ENCODE peak calls at places on chromosomes 5 and 9, in ten cellular contexts. R is coronary artery, Q is GM23338, Y is cardiac fibroblast, N is body of pancreas, L is tibial nerve, D is cardiac muscle cell, E is A673, A is transverse colon, B is neural progenitor cell. F is an unnamed sample.

GRCh38 chr9:113612216-113612747 is 148.8 kb downstream of the RGS3 start:
- DNase-seq in Y (no peak), A (no peak), B (no peak), N (no peak), L (no peak), E (no peak), D (no peak), Q (no peak), R (no peak), F (no peak)

GRCh38 chr9:126521551-126521950 is 92.2 kb upstream of the LMX1B start:
- DNase-seq in L (no peak), Y (no peak), D (no peak), B (no peak), N (no peak), A (no peak), Q (no peak), E (no peak), R (no peak), F (no peak)

GRCh38 chr9:89502038-89502601 is 4.2 kb upstream of the SEMA4D start:
- DNase-seq in Y (no peak), D (no peak), B (no peak), L (no peak), A (no peak), R (no peak), E (no peak), Q (no peak), N (no peak), F (no peak)

GRCh38 chr9:35962126-35962906 is 4.4 kb upstream of the OR2S2 start:
- DNase-seq in Q (peak), B (peak), Y (peak), L (no peak), A (peak), D (peak), R (no peak), E (no peak), N (no peak), F (peak)

GRCh38 chr5:108726446-108727091 is 21.1 kb upstream of the FER start:
- DNase-seq in L (no peak), E (no peak), R (no peak), D (no peak), A (no peak), B (no peak), N (no peak), Q (no peak), Y (no peak), F (no peak)

GRCh38 chr9:134014946-134015345 is 10.3 kb upstream of the BRD3OS start:
- DNase-seq in D (no peak), L (no peak), E (no peak), R (no peak), A (no peak), N (no peak), Y (no peak), B (no peak), Q (no peak), F (no peak)

GRCh38 chr9:16236882-16237281 is 633.6 kb downstream of the BNC2 start:
- DNase-seq in Y (peak), A (no peak), Q (no peak), R (no peak), N (no peak), L (no peak), B (no peak), E (no peak), D (peak), F (no peak)

GRCh38 chr5:13359326-13359725 is 585.2 kb downstream of the DNAH5 start:
- DNase-seq in A (no peak), R (no peak), E (no peak), L (no peak), N (no peak), D (no peak), B (no peak), Y (no peak), Q (no peak), F (no peak)

GRCh38 chr5:59479084-59479483 is 414.4 kb downstream of the PDE4D start:
- DNase-seq in B (no peak), N (no peak), L (no peak), A (no peak), D (no peak), R (no peak), Q (peak), E (no peak), Y (no peak), F (no peak)

GRCh38 chr5:157818368-157818767 is 40.6 kb downstream of the CLINT1 start:
- DNase-seq in B (no peak), Q (no peak), E (no peak), Y (no peak), A (no peak), D (no peak), L (no peak), R (no peak), N (no peak), F (no peak)

GRCh38 chr5:40442346-40442745 is 237.4 kb upstream of the PTGER4 start:
- DNase-seq in E (no peak), N (no peak), D (no peak), R (no peak), Y (peak), L (no peak), B (no peak), Q (no peak), A (no peak), F (no peak)

GRCh38 chr9:33202018-33202417 is 34.9 kb upstream of the B4GALT1 start:
- DNase-seq in Q (no peak), R (no peak), E (no peak), D (no peak), A (no peak), N (no peak), Y (no peak), L (no peak), B (no peak), F (no peak)

GRCh38 chr9:87301381-87301780 is 196.3 kb upstream of the DAPK1 start:
- DNase-seq in Y (no peak), Q (no peak), R (no peak), E (peak), L (no peak), D (no peak), N (no peak), A (no peak), B (no peak), F (no peak)

GRCh38 chr5:65482727-65483473 is 1.2 kb upstream of the ADAMTS6 start:
- DNase-seq in E (peak), B (peak), A (no peak), Y (peak), N (peak), Q (peak), R (no peak), D (peak), L (peak), F (no peak)

GRCh38 chr9:126500600-126501382 is 112.9 kb upstream of the LMX1B start:
- DNase-seq in A (peak), Q (peak), D (peak), N (peak), E (peak), B (peak), Y (peak), R (no peak), L (peak), F (peak)

GRCh38 chr9:450057-450456 is 235.4 kb downstream of the DOCK8 start:
- DNase-seq in B (no peak), Y (no peak), L (no peak), N (no peak), A (no peak), Q (no peak), D (no peak), E (no peak), R (no peak), F (no peak)

GRCh38 chr5:115304496-115304895 is 8.0 kb upstream of the CCDC112 start:
- DNase-seq in R (no peak), E (no peak), A (no peak), D (no peak), B (no peak), Q (no peak), N (no peak), L (no peak), Y (no peak), F (no peak)

GRCh38 chr9:130298663-130299279 is 33.2 kb downstream of the HMCN2 start:
- DNase-seq in L (no peak), D (no peak), B (peak), A (no peak), N (no peak), Q (peak), Y (no peak), R (no peak), E (peak), F (no peak)

GRCh38 chr5:173907686-173908371 is 19.7 kb downstream of the CPEB4 start:
- DNase-seq in Y (peak), D (no peak), R (no peak), L (no peak), B (no peak), A (no peak), Q (no peak), E (no peak), N (no peak), F (no peak)

GRCh38 chr9:33329117-33329563 is 38.8 kb downstream of the NFX1 start:
- DNase-seq in L (peak), A (peak), Y (peak), N (peak), D (peak), R (peak), Q (no peak), E (no peak), B (no peak), F (no peak)

GRCh38 chr9:130239741-130240241 is 25.8 kb upstream of the HMCN2 start:
- DNase-seq in Y (no peak), L (no peak), A (no peak), B (no peak), Q (no peak), D (no peak), E (no peak), N (no peak), R (no peak), F (peak)

GRCh38 chr5:125595095-125595494 is 828.1 kb upstream of the GRAMD2B start:
- DNase-seq in Y (peak), A (peak), D (peak), L (no peak), E (no peak), N (peak), B (no peak), Q (no peak), R (no peak), F (no peak)

GRCh38 chr5:157593036-157593435 is 17.5 kb upstream of the ADAM19 start:
- DNase-seq in Q (no peak), R (no peak), A (no peak), L (no peak), D (no peak), E (no peak), N (no peak), B (no peak), Y (no peak), F (no peak)

GRCh38 chr9:127036437-127036836 is 86.0 kb downstream of the ANGPTL2 start:
- DNase-seq in D (peak), Y (peak), Q (no peak), L (no peak), R (no peak), N (no peak), A (no peak), B (no peak), E (no peak), F (no peak)

GRCh38 chr5:82387819-82388166 is 109.6 kb upstream of the RPS23 start:
- DNase-seq in Q (no peak), B (no peak), L (no peak), N (no peak), R (no peak), Y (no peak), A (no peak), D (no peak), E (no peak), F (no peak)

GRCh38 chr5:81980598-81981260 is 8.9 kb downstream of the ATG10 start:
- DNase-seq in E (no peak), A (no peak), R (no peak), N (no peak), B (peak), Q (peak), Y (no peak), D (no peak), L (no peak), F (no peak)

GRCh38 chr5:59577485-59577884 is 316.0 kb downstream of the PDE4D start:
- DNase-seq in D (no peak), A (no peak), N (no peak), Q (no peak), E (no peak), Y (no peak), L (no peak), B (no peak), R (no peak), F (no peak)

GRCh38 chr5:65791721-65792698 is 70.0 kb downstream of the NLN start:
- DNase-seq in N (no peak), Q (no peak), R (no peak), Y (no peak), A (no peak), D (no peak), L (no peak), E (no peak), B (no peak), F (no peak)

GRCh38 chr5:76209297-76209696 is 126.1 kb downstream of the SV2C start:
- DNase-seq in Y (no peak), N (no peak), R (no peak), A (no peak), Q (peak), B (no peak), L (no peak), D (no peak), E (no peak), F (no peak)

GRCh38 chr9:85431396-85432102 is 310.2 kb downstream of the AGTPBP1 start:
- DNase-seq in R (no peak), B (no peak), D (no peak), L (no peak), Q (no peak), E (no peak), N (no peak), Y (no peak), A (no peak), F (no peak)

GRCh38 chr9:85433046-85433445 is 308.7 kb downstream of the AGTPBP1 start:
- DNase-seq in R (no peak), B (no peak), Q (no peak), Y (no peak), A (no peak), E (no peak), D (no peak), L (no peak), N (no peak), F (no peak)

GRCh38 chr9:85432599-85432998 is 309.2 kb downstream of the AGTPBP1 start:
- DNase-seq in R (no peak), Q (no peak), E (no peak), L (no peak), B (no peak), D (no peak), A (no peak), N (no peak), Y (no peak), F (no peak)

GRCh38 chr9:85427749-85428148 is 314.0 kb downstream of the AGTPBP1 start:
- DNase-seq in R (no peak), Y (no peak), D (no peak), E (no peak), Q (no peak), A (no peak), L (no peak), N (no peak), B (no peak), F (peak)

DNA sequence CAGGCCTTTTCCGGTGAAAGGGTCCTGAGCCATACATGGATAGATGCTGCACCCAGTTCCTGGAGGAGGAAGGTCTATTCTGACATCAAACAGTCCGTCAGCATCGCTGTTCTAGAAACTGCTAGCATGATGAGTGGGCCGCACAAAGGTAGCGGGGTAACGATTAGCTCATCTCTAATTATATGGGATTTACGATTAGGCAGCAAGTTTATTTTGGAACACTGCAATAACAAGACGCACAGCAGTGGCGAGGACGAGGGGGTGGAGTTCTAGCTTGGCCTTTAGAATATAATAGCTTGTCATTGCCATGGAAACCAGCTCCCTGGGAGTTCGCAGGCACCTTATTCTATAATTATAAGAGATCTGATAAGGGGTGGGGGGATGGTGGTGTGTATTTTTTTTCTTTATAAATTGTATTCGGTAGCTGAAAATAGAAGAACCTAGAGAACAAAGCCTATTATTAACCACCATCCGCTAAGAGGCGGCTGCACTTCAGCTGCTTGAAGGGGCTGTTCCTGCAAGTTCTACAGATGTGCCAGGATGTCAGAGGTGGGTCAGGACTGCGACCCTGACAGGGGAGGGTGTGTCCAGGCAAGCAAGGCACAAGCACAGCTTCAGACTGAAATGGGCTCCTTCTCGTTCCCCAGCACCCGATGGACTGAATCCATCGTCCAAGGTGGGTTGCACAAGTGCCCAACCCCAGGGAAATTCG is 310.9 kb downstream of the AGTPBP1 start:
- DNase-seq in R (no peak), E (no peak), L (no peak), Q (no peak), D (no peak), N (no peak), B (no peak), A (no peak), Y (no peak), F (no peak)
- H3K4me3 ChIP-seq in R (no peak), E (no peak), L (no peak), Q (no peak), D (no peak), N (no peak), B (no peak), A (no peak), Y (no peak), F (no peak)

DNA sequence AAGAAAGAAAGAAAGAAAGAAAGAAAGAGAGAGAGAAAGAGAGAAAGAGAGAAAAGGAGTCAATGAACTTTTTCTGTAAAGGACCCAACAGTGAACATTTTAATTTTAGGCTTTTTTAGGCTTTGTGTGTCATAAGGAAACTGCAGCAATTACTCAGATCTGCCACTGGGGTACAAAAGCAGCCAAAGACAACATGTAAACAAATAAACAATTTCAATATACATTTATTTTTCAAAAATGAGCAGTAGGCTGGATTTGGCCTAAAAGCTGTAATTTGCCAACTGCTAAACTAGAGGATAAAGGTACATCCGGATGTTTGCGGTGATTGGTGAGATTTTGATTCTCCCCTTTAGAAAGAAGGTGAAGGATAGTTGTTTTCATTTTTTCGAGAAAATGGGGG is 143.6 kb downstream of the CEMIP2 start:
- DNase-seq in N (no peak), L (no peak), D (no peak), E (no peak), Q (peak), R (no peak), B (no peak), A (no peak), Y (no peak), F (no peak)
- H3K4me3 ChIP-seq in N (no peak), L (no peak), D (no peak), E (no peak), Q (no peak), R (no peak), B (no peak), A (no peak), Y (no peak), F (no peak)

GRCh38 chr9:95116002-95116819 is 201.3 kb downstream of the FANCC start:
- DNase-seq in B (peak), A (peak), Y (no peak), Q (peak), N (peak), L (no peak), E (no peak), R (no peak), D (no peak), F (no peak)
- H3K4me3 ChIP-seq in B (no peak), A (no peak), Y (no peak), Q (no peak), N (no peak), L (no peak), E (no peak), R (no peak), D (no peak), F (no peak)

GRCh38 chr9:112093875-112094227 is 81.2 kb downstream of the SUSD1 start:
- DNase-seq in Y (no peak), L (no peak), D (no peak), Q (no peak), N (no peak), B (no peak), E (no peak), A (no peak), R (no peak), F (no peak)

GRCh38 chr9:112094240-112094639 is 80.9 kb downstream of the SUSD1 start:
- DNase-seq in Y (no peak), N (no peak), Q (no peak), B (no peak), R (no peak), L (no peak), D (no peak), A (no peak), E (no peak), F (no peak)

GRCh38 chr9:112093147-112093874 is 81.8 kb downstream of the SUSD1 start:
- DNase-seq in Q (no peak), D (no peak), L (no peak), E (no peak), N (no peak), B (no peak), Y (no peak), R (no peak), A (no peak), F (no peak)

GRCh38 chr9:112094948-112095779 is 79.9 kb downstream of the SUSD1 start:
- DNase-seq in E (no peak), R (no peak), Y (no peak), Q (no peak), B (no peak), L (no peak), N (no peak), A (no peak), D (no peak), F (no peak)

DNA sequence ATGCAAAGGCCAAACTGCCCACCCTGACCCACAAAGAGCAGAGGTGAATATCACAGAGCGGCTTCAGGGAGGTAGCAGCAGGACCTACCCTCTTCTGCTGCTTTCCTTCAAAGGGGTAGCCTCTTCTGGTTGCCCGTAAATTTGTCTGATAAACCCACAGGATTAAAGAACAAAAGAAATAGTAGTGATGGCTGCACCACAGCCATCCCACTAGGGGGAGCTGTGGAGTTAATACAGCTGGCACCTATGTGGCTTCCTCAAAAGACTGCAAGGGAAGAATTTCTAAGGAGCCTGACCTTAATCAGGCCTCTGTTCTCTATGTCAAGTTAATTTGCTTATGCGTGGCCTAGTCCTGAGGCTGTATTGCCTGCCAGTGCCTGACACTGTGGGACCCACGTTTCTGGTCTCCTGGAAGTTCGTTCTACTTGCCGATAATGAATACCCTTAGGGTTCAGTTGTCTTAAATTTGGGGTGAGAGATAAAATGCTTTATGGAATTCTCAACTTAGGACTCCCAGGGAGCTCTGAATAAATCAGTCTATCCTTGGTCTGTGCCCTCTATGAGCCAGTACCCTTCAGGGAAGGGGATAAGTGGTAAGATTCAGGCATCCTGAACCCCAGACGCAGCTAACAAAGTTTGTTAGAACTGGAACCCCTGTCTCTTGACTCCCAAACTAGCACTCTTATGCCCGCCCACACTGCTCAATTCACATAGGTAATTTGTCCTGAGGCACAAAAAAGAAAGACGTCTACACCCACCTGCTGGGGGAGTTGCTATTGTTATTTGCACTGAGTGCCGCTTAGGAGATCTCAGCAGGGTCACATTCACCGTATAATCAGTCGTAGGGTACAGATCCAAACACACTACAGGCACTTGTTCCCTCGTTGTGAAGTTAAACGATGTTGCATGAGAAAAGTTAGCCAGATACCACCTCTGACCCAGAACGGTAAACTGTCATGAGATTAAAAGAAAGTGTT is 77.1 kb downstream of the SUSD1 start:
- DNase-seq in B (peak), D (peak), R (no peak), L (peak), A (peak), N (peak), Y (peak), Q (peak), E (peak), F (peak)
- H3K4me3 ChIP-seq in B (peak), D (no peak), R (no peak), L (no peak), A (no peak), N (no peak), Y (no peak), Q (peak), E (no peak), F (no peak)

F was measured in WERI-Rb-1.